ENCODE peak calls at places on chromosome 3, in five cellular contexts. T is HCT116, A is sciatic nerve, V is activated B cell treated with CpG ODN at 0.5 μM for 24 hours, G is T-helper 17 cell. P is an unnamed sample.

GRCh38 chr3:30495172-30496124 is 111.0 kb upstream of the TGFBR2 start:
- ATAC-seq in T (no peak), A (peak; percentile 25), V (peak; percentile 76), G (no peak), P (no peak)

GRCh38 chr3:48716508-48716981 is 476 bp downstream of the IP6K2 start:
- ATAC-seq in T (peak; percentile 42), A (peak; percentile 17), V (no peak), G (peak; percentile 28), P (no peak)

GRCh38 chr3:88678747-88679146 is 428.7 kb upstream of the EPHA3 start:
- ATAC-seq in T (no peak), A (no peak), V (no peak), G (no peak), P (no peak)

GRCh38 chr3:79086514-79086913 is 681.3 kb downstream of the ROBO1 start:
- ATAC-seq in T (no peak), A (no peak), V (peak; percentile 25), G (no peak), P (no peak)

GRCh38 chr3:117441851-117442250 is 732.3 kb downstream of the TUSC7 start:
- ATAC-seq in T (no peak), A (no peak), V (no peak), G (no peak), P (no peak)

GRCh38 chr3:177589921-177590336 is 392.6 kb upstream of the TBL1XR1 start:
- ATAC-seq in T (peak; percentile 90), A (peak; percentile 64), V (no peak), G (no peak), P (peak; percentile 72)

GRCh38 chr3:113968986-113969385 is 21.2 kb downstream of the ZDHHC23 start:
- ATAC-seq in T (no peak), A (peak; percentile 67), V (no peak), G (no peak), P (no peak)

GRCh38 chr3:187520027-187520945 is 149.9 kb downstream of the SST start:
- ATAC-seq in T (no peak), A (peak; percentile 20), V (no peak), G (no peak), P (no peak)

GRCh38 chr3:48157215-48157840 is 30.9 kb downstream of the CDC25A start:
- ATAC-seq in T (peak; percentile 67), A (no peak), V (no peak), G (no peak), P (no peak)

GRCh38 chr3:107488942-107489341 is 33.8 kb upstream of the BBX start:
- ATAC-seq in T (no peak), A (no peak), V (no peak), G (no peak), P (no peak)

GRCh38 chr3:119184808-119185690 is 11.7 kb downstream of the UPK1B start:
- ATAC-seq in T (no peak), A (no peak), V (no peak), G (no peak), P (no peak)

GRCh38 chr3:61594144-61594977 is 33.0 kb downstream of the PTPRG start:
- ATAC-seq in T (no peak), A (peak; percentile 45), V (no peak), G (no peak), P (peak; percentile 26)

GRCh38 chr3:106183762-106184391 is 315.1 kb upstream of the CBLB start:
- ATAC-seq in T (no peak), A (peak; percentile 82), V (no peak), G (no peak), P (no peak)

GRCh38 chr3:82796765-82797164 is 1035.3 kb upstream of the GBE1 start:
- ATAC-seq in T (no peak), A (no peak), V (no peak), G (no peak), P (no peak)

GRCh38 chr3:71723452-71724170 is 1.6 kb downstream of the EIF4E3 start:
- ATAC-seq in T (no peak), A (no peak), V (peak; percentile 38), G (peak; percentile 50), P (no peak)

GRCh38 chr3:535566-536416 is 339.2 kb downstream of the CHL1 start:
- ATAC-seq in T (no peak), A (peak; percentile 64), V (peak; percentile 49), G (no peak), P (peak; percentile 64)